ENCODE peak calls at places on chromosomes 3 and 15, in nine cellular contexts. One of them, this sample, is unnamed. For H3K4me1, the result is how much of the 10 kb centered on the place peaks cover.

GRCh38 chr3:38646630-38647029 is 2.9 kb downstream of the SCN5A start:
- DNase-seq in HCT116: no peak
- DNase-seq in suprapubic skin: no peak
- DNase-seq in spleen: peak
- DNase-seq in H1: peak
- DNase-seq in sigmoid colon: peak
- DNase-seq in stomach: no peak
- DNase-seq in prostate gland: no peak
- DNase-seq in heart left ventricle: no peak
- DNase-seq in this sample: no peak

GRCh38 chr15:60362318-60363023 is 35.3 kb downstream of the ANXA2 start:
- DNase-seq in HCT116: no peak
- DNase-seq in suprapubic skin: no peak
- DNase-seq in spleen: no peak
- DNase-seq in H1: no peak
- DNase-seq in sigmoid colon: no peak
- DNase-seq in stomach: no peak
- DNase-seq in prostate gland: no peak
- DNase-seq in heart left ventricle: peak
- DNase-seq in this sample: no peak

GRCh38 chr3:127754411-127755304 is 67.7 kb downstream of the MGLL start:
- DNase-seq in HCT116: no peak
- DNase-seq in suprapubic skin: no peak
- DNase-seq in spleen: peak
- DNase-seq in H1: no peak
- DNase-seq in sigmoid colon: no peak
- DNase-seq in stomach: no peak
- DNase-seq in prostate gland: no peak
- DNase-seq in heart left ventricle: no peak
- DNase-seq in this sample: no peak

GRCh38 chr3:100210777-100211145 is 50.0 kb upstream of the TBC1D23 start:
- DNase-seq in HCT116: no peak
- DNase-seq in suprapubic skin: no peak
- DNase-seq in spleen: no peak
- DNase-seq in H1: no peak
- DNase-seq in sigmoid colon: no peak
- DNase-seq in stomach: no peak
- DNase-seq in prostate gland: no peak
- DNase-seq in heart left ventricle: no peak
- DNase-seq in this sample: no peak

GRCh38 chr3:42066516-42067181 is 24.5 kb upstream of the TRAK1 start:
- DNase-seq in HCT116: no peak
- DNase-seq in suprapubic skin: no peak
- DNase-seq in spleen: peak
- DNase-seq in H1: no peak
- DNase-seq in sigmoid colon: no peak
- DNase-seq in stomach: no peak
- DNase-seq in prostate gland: no peak
- DNase-seq in heart left ventricle: peak
- DNase-seq in this sample: no peak

GRCh38 chr15:69535101-69535638 is 82.6 kb downstream of the RPLP1 start:
- DNase-seq in HCT116: no peak
- DNase-seq in suprapubic skin: no peak
- DNase-seq in spleen: no peak
- DNase-seq in H1: no peak
- DNase-seq in sigmoid colon: no peak
- DNase-seq in stomach: no peak
- DNase-seq in prostate gland: no peak
- DNase-seq in heart left ventricle: no peak
- DNase-seq in this sample: no peak

GRCh38 chr3:48411041-48411588 is 18.8 kb downstream of the PLXNB1 start:
- DNase-seq in HCT116: no peak
- DNase-seq in suprapubic skin: no peak
- DNase-seq in spleen: peak
- DNase-seq in H1: no peak
- DNase-seq in sigmoid colon: peak
- DNase-seq in stomach: no peak
- DNase-seq in prostate gland: no peak
- DNase-seq in heart left ventricle: no peak
- DNase-seq in this sample: no peak

GRCh38 chr3:157175678-157176077 is 15.7 kb upstream of the CCNL1 start:
- DNase-seq in HCT116: no peak
- DNase-seq in suprapubic skin: no peak
- DNase-seq in spleen: peak
- DNase-seq in H1: no peak
- DNase-seq in sigmoid colon: peak
- DNase-seq in stomach: no peak
- DNase-seq in prostate gland: peak
- DNase-seq in heart left ventricle: no peak
- DNase-seq in this sample: no peak

GRCh38 chr15:79170256-79170664 is 79.7 kb upstream of the RASGRF1 start:
- DNase-seq in HCT116: no peak
- DNase-seq in suprapubic skin: peak
- DNase-seq in spleen: no peak
- DNase-seq in H1: no peak
- DNase-seq in sigmoid colon: no peak
- DNase-seq in stomach: no peak
- DNase-seq in prostate gland: no peak
- DNase-seq in heart left ventricle: peak
- DNase-seq in this sample: no peak

GRCh38 chr15:19987389-19988048 is 554.1 kb downstream of the GOLGA6L6 start:
- DNase-seq in HCT116: no peak
- DNase-seq in suprapubic skin: no peak
- DNase-seq in spleen: no peak
- DNase-seq in H1: peak
- DNase-seq in sigmoid colon: no peak
- DNase-seq in stomach: no peak
- DNase-seq in prostate gland: no peak
- DNase-seq in heart left ventricle: no peak
- DNase-seq in this sample: no peak

GRCh38 chr3:47412453-47412756 is 31.6 kb downstream of the PTPN23 start:
- DNase-seq in HCT116: no peak
- DNase-seq in suprapubic skin: no peak
- DNase-seq in spleen: no peak
- DNase-seq in H1: no peak
- DNase-seq in sigmoid colon: no peak
- DNase-seq in stomach: no peak
- DNase-seq in prostate gland: no peak
- DNase-seq in heart left ventricle: no peak
- DNase-seq in this sample: no peak

GRCh38 chr3:183158552-183159006 is 4.0 kb downstream of the LAMP3 start:
- DNase-seq in HCT116: no peak
- DNase-seq in suprapubic skin: no peak
- DNase-seq in spleen: no peak
- DNase-seq in H1: no peak
- DNase-seq in sigmoid colon: no peak
- DNase-seq in stomach: no peak
- DNase-seq in prostate gland: no peak
- DNase-seq in heart left ventricle: no peak
- DNase-seq in this sample: no peak

GRCh38 chr3:56291244-56291680 is 177.0 kb downstream of the ERC2 start:
- DNase-seq in HCT116: no peak
- DNase-seq in suprapubic skin: no peak
- DNase-seq in spleen: no peak
- DNase-seq in H1: no peak
- DNase-seq in sigmoid colon: no peak
- DNase-seq in stomach: no peak
- DNase-seq in prostate gland: no peak
- DNase-seq in heart left ventricle: no peak
- DNase-seq in this sample: no peak

GRCh38 chr3:11808231-11808630 is 38.5 kb downstream of the TAMM41 start:
- DNase-seq in HCT116: no peak
- DNase-seq in suprapubic skin: no peak
- DNase-seq in spleen: no peak
- DNase-seq in H1: no peak
- DNase-seq in sigmoid colon: peak
- DNase-seq in stomach: no peak
- DNase-seq in prostate gland: no peak
- DNase-seq in heart left ventricle: no peak
- DNase-seq in this sample: no peak

GRCh38 chr3:27043328-27043956 is 325.7 kb downstream of the NEK10 start:
- DNase-seq in HCT116: no peak
- DNase-seq in suprapubic skin: no peak
- DNase-seq in spleen: no peak
- DNase-seq in H1: no peak
- DNase-seq in sigmoid colon: no peak
- DNase-seq in stomach: no peak
- DNase-seq in prostate gland: no peak
- DNase-seq in heart left ventricle: no peak
- DNase-seq in this sample: no peak

GRCh38 chr15:63173116-63173470 is 15.8 kb upstream of the RPS27L start:
- DNase-seq in HCT116: no peak
- DNase-seq in suprapubic skin: no peak
- DNase-seq in spleen: no peak
- DNase-seq in H1: peak
- DNase-seq in sigmoid colon: no peak
- DNase-seq in stomach: no peak
- DNase-seq in prostate gland: no peak
- DNase-seq in heart left ventricle: no peak
- DNase-seq in this sample: no peak

GRCh38 chr3:53550005-53550620 is 55.7 kb downstream of the CACNA1D start:
- DNase-seq in HCT116: no peak
- DNase-seq in suprapubic skin: no peak
- DNase-seq in spleen: no peak
- DNase-seq in H1: no peak
- DNase-seq in sigmoid colon: no peak
- DNase-seq in stomach: no peak
- DNase-seq in prostate gland: no peak
- DNase-seq in heart left ventricle: no peak
- DNase-seq in this sample: no peak

GRCh38 chr15:90325677-90326200 is 26.3 kb upstream of the ZNF774 start:
- DNase-seq in HCT116: no peak
- DNase-seq in suprapubic skin: peak
- DNase-seq in spleen: no peak
- DNase-seq in H1: no peak
- DNase-seq in sigmoid colon: peak
- DNase-seq in stomach: no peak
- DNase-seq in prostate gland: no peak
- DNase-seq in heart left ventricle: no peak
- DNase-seq in this sample: no peak

GRCh38 chr3:38588995-38589937 is 60.2 kb downstream of the SCN5A start:
- DNase-seq in HCT116: no peak
- DNase-seq in suprapubic skin: peak
- DNase-seq in spleen: peak
- DNase-seq in H1: peak
- DNase-seq in sigmoid colon: no peak
- DNase-seq in stomach: peak
- DNase-seq in prostate gland: no peak
- DNase-seq in heart left ventricle: no peak
- DNase-seq in this sample: peak

GRCh38 chr3:66272016-66272415 is 51.2 kb downstream of the SLC25A26 start:
- DNase-seq in HCT116: no peak
- DNase-seq in suprapubic skin: no peak
- DNase-seq in spleen: no peak
- DNase-seq in H1: no peak
- DNase-seq in sigmoid colon: no peak
- DNase-seq in stomach: no peak
- DNase-seq in prostate gland: no peak
- DNase-seq in heart left ventricle: no peak
- DNase-seq in this sample: no peak

DNA sequence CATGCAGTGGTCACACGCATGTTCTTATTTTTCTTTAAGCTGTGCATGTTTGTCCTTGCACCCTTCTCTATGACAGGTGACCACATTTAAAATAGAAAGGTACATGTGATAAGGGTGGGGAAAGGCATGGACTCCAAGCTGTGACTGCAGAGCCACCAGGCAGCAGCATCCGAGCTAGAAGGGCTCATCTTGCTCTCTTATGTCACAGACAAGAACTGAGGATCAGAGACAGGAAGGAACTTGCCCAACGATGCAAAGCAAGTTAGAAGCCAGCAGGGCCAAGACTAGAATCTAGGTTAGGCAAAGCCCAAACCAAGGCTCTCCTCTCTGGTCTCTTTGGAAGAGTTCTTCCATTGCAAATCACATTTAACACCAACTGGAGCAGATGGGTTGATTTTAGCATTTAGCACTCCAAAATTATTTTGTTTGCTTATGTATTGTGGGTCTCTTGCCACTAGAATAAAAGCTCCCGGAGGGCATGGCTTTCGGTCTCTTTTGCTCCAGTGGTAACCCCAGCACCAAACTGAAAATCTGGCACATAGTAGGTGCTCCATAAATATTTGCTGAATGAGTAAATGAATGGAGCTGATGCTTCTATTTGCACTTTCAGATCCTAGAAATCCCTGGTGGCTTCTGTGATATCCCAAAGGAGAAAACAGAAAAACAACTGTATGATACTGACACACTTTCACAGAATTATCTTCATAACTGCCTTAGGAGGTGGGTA is 84.3 kb downstream of the IQSEC1 start:
- DNase-seq in HCT116: no peak
- DNase-seq in suprapubic skin: no peak
- DNase-seq in spleen: peak
- DNase-seq in H1: no peak
- DNase-seq in sigmoid colon: no peak
- DNase-seq in stomach: no peak
- DNase-seq in prostate gland: no peak
- DNase-seq in heart left ventricle: no peak
- DNase-seq in this sample: no peak
- H3K27ac ChIP-seq in HCT116: no peak
- H3K27ac ChIP-seq in suprapubic skin: no peak
- H3K27ac ChIP-seq in spleen: no peak
- H3K27ac ChIP-seq in H1: no peak
- H3K27ac ChIP-seq in sigmoid colon: no peak
- H3K27ac ChIP-seq in stomach: no peak
- H3K27ac ChIP-seq in prostate gland: no peak
- H3K27ac ChIP-seq in heart left ventricle: no peak
- H3K27ac ChIP-seq in this sample: no peak

GRCh38 chr15:66356359-66357236 is at the start of gene TIPIN:
- DNase-seq in HCT116: peak
- DNase-seq in suprapubic skin: peak
- DNase-seq in spleen: peak
- DNase-seq in H1: peak
- DNase-seq in sigmoid colon: peak
- DNase-seq in stomach: peak
- DNase-seq in prostate gland: peak
- DNase-seq in heart left ventricle: peak
- DNase-seq in this sample: peak
- TF ChIP-seq POLR2A in HCT116: peak
- TF ChIP-seq POLR2A in suprapubic skin: no peak
- TF ChIP-seq POLR2A in spleen: no peak
- TF ChIP-seq POLR2A in H1: peak
- TF ChIP-seq POLR2A in sigmoid colon: no peak
- TF ChIP-seq POLR2A in stomach: no peak
- TF ChIP-seq POLR2A in prostate gland: peak
- TF ChIP-seq POLR2A in heart left ventricle: no peak
- TF ChIP-seq POLR2A in this sample: peak

GRCh38 chr3:50607271-50608091 is 4.1 kb downstream of the CISH start:
- DNase-seq in HCT116: no peak
- DNase-seq in suprapubic skin: no peak
- DNase-seq in spleen: no peak
- DNase-seq in H1: no peak
- DNase-seq in sigmoid colon: no peak
- DNase-seq in stomach: no peak
- DNase-seq in prostate gland: no peak
- DNase-seq in heart left ventricle: no peak
- DNase-seq in this sample: no peak
- H3K4me1 ChIP-seq in HCT116: under half
- H3K4me1 ChIP-seq in suprapubic skin: half or more
- H3K4me1 ChIP-seq in spleen: under half
- H3K4me1 ChIP-seq in H1: under half
- H3K4me1 ChIP-seq in sigmoid colon: under half
- H3K4me1 ChIP-seq in stomach: half or more
- H3K4me1 ChIP-seq in prostate gland: under half
- H3K4me1 ChIP-seq in heart left ventricle: half or more
- H3K4me1 ChIP-seq in this sample: under half

GRCh38 chr3:188752850-188753249 is 418.9 kb upstream of the TPRG1 start:
- DNase-seq in HCT116: no peak
- DNase-seq in suprapubic skin: no peak
- DNase-seq in spleen: no peak
- DNase-seq in H1: no peak
- DNase-seq in sigmoid colon: no peak
- DNase-seq in stomach: no peak
- DNase-seq in prostate gland: no peak
- DNase-seq in heart left ventricle: no peak
- DNase-seq in this sample: no peak
- H3K27ac ChIP-seq in HCT116: no peak
- H3K27ac ChIP-seq in suprapubic skin: no peak
- H3K27ac ChIP-seq in spleen: no peak
- H3K27ac ChIP-seq in H1: no peak
- H3K27ac ChIP-seq in sigmoid colon: no peak
- H3K27ac ChIP-seq in stomach: no peak
- H3K27ac ChIP-seq in prostate gland: no peak
- H3K27ac ChIP-seq in heart left ventricle: no peak
- H3K27ac ChIP-seq in this sample: no peak

This sample was measured in adrenal gland.